ENCODE peak calls at places on chromosomes 2 and 18, in five cellular contexts. S, E, K, W and G are unnamed samples.

GRCh38 chr2:202510911-202511310 is 123.9 kb upstream of the FAM117B start:
- DNase-seq in W (peak; percentile 62), S (no peak), E (peak; percentile 82), K (no peak), G (peak; percentile 9)

GRCh38 chr2:46145017-46145416 is 152.2 kb upstream of the EPAS1 start:
- DNase-seq in W (no peak), K (no peak), E (no peak), S (no peak), G (no peak)

GRCh38 chr2:216792222-216793001 is 67.5 kb downstream of the TNP1 start:
- DNase-seq in S (no peak), W (peak; percentile 22), E (peak; percentile 40), K (no peak), G (peak; percentile 65)

GRCh38 chr2:64899081-64899865 is 89.9 kb upstream of the SLC1A4 start:
- DNase-seq in W (no peak), K (no peak), S (no peak), E (no peak), G (no peak)

GRCh38 chr2:190863946-190864345 is 16.7 kb upstream of the GLS start:
- DNase-seq in K (no peak), W (no peak), E (no peak), S (no peak), G (no peak)

GRCh38 chr2:157874997-157875719 is 972 bp downstream of the ACVR1 start:
- DNase-seq in E (peak; percentile 89), W (peak; percentile 95), K (peak; percentile 51), S (no peak), G (peak; percentile 93)

GRCh38 chr18:40056085-40056484 is 1898.9 kb upstream of the PIK3C3 start:
- DNase-seq in S (no peak), E (peak; percentile 0), K (no peak), W (peak; percentile 1), G (peak; percentile 46)

GRCh38 chr2:213281156-213281555 is 3.1 kb upstream of the SPAG16 start:
- DNase-seq in S (no peak), E (peak; percentile 43), W (peak; percentile 57), K (no peak), G (peak; percentile 84)

GRCh38 chr18:62778976-62779869 is 63.9 kb downstream of the PHLPP1 start:
- DNase-seq in K (no peak), E (no peak), W (no peak), S (no peak), G (no peak)

GRCh38 chr2:58512878-58513277 is 271.8 kb upstream of the FANCL start:
- DNase-seq in W (no peak), K (no peak), E (no peak), S (no peak), G (no peak)

GRCh38 chr2:229081411-229081810 is 189.7 kb downstream of the PID1 start:
- DNase-seq in W (no peak), S (no peak), K (no peak), E (no peak), G (peak; percentile 66)

GRCh38 chr2:54770676-54771075 is 47.2 kb downstream of the EML6 start:
- DNase-seq in K (no peak), E (no peak), W (no peak), S (no peak), G (no peak)

GRCh38 chr2:238925816-238926215 is 77.9 kb downstream of the TWIST2 start:
- DNase-seq in W (no peak), S (no peak), E (no peak), K (no peak), G (no peak)

GRCh38 chr2:141313972-141314371 is 816.8 kb downstream of the LRP1B start:
- DNase-seq in S (no peak), K (no peak), W (no peak), E (no peak), G (no peak)

GRCh38 chr2:52934354-52934898 is 833.2 kb upstream of the CHAC2 start:
- DNase-seq in K (no peak), W (peak; percentile 88), S (no peak), E (peak; percentile 51), G (peak; percentile 70)

GRCh38 chr2:201414099-201415023 is 36.9 kb downstream of the TRAK2 start:
- DNase-seq in W (peak; percentile 46), K (peak; percentile 24), E (peak; percentile 73), S (no peak), G (peak; percentile 66)

GRCh38 chr2:1795842-1796580 is 51.7 kb upstream of the PXDN start:
- DNase-seq in W (no peak), K (no peak), S (no peak), E (no peak), G (peak; percentile 40)

GRCh38 chr2:69667805-69668382 is 24.4 kb upstream of the AAK1 start:
- DNase-seq in E (no peak), S (no peak), W (peak; percentile 29), K (no peak), G (no peak)

GRCh38 chr2:13536941-13537340 is 820.2 kb downstream of the TRIB2 start:
- DNase-seq in K (no peak), S (no peak), W (no peak), E (no peak), G (no peak)

GRCh38 chr2:36659872-36660312 is 36.6 kb upstream of the VIT start:
- DNase-seq in E (no peak), S (no peak), K (no peak), W (peak; percentile 63), G (no peak)

GRCh38 chr2:236858661-236859060 is 227.0 kb upstream of the COPS8 start:
- DNase-seq in W (no peak), E (no peak), S (no peak), K (no peak), G (no peak)